ENCODE peak calls at places on chromosomes 1 and 21, in four cellular contexts. I, Q, W and G are unnamed samples.

GRCh38 chr1:233599542-233600073 is 14.3 kb upstream of the KCNK1 start:
- DNase-seq in I (no peak), W (no peak), Q (no peak), G (no peak)

GRCh38 chr1:23797478-23798448 is 2.8 kb downstream of the GALE start:
- DNase-seq in Q (no peak), I (no peak), W (no peak), G (no peak)

GRCh38 chr1:6631058-6631457 is 6.4 kb downstream of the THAP3 start:
- DNase-seq in W (no peak), I (no peak), Q (no peak), G (no peak)

GRCh38 chr1:84090447-84091244 is 53.4 kb upstream of the PRKACB start:
- DNase-seq in W (no peak), I (no peak), Q (no peak), G (no peak)

GRCh38 chr1:67748630-67749029 is 63.6 kb downstream of the GADD45A start:
- DNase-seq in I (no peak), Q (no peak), W (no peak), G (no peak)

GRCh38 chr1:109112652-109113285 is 1.1 kb upstream of the ELAPOR1 start:
- DNase-seq in Q (no peak), W (peak), I (peak), G (peak)

GRCh38 chr1:231039161-231040018 is 664 bp downstream of the FAM89A start:
- DNase-seq in I (peak), W (no peak), Q (no peak), G (no peak)

GRCh38 chr1:210707300-210707699 is 378.6 kb downstream of the HHAT start:
- DNase-seq in Q (no peak), W (no peak), I (no peak), G (no peak)

GRCh38 chr1:192980856-192981255 is 78.3 kb downstream of the UCHL5 start:
- DNase-seq in W (no peak), Q (no peak), I (no peak), G (no peak)

GRCh38 chr21:43287111-43287973 is 118.5 kb downstream of the CRYAA start:
- DNase-seq in I (no peak), Q (no peak), W (no peak), G (no peak)

GRCh38 chr1:212368073-212368484 is 46.6 kb downstream of the PACC1 start:
- DNase-seq in I (peak), Q (no peak), W (peak), G (no peak)

GRCh38 chr1:110541996-110542395 is 23.0 kb upstream of the KCNA10 start:
- DNase-seq in I (no peak), Q (no peak), W (no peak), G (no peak)

GRCh38 chr1:59686574-59686973 is 128.2 kb upstream of the HOOK1 start:
- DNase-seq in W (no peak), I (no peak), Q (no peak), G (no peak)

GRCh38 chr1:47226121-47226977 is 5.7 kb downstream of the TAL1 start:
- DNase-seq in I (no peak), W (no peak), Q (no peak), G (no peak)

GRCh38 chr1:209884249-209884648 is 53.8 kb upstream of the SYT14 start:
- DNase-seq in Q (no peak), W (no peak), I (no peak), G (no peak)

GRCh38 chr1:229075217-229075616 is 195.7 kb upstream of the RAB4A start:
- DNase-seq in Q (no peak), I (no peak), W (no peak), G (no peak)

GRCh38 chr21:41678944-41679343 is 87.9 kb downstream of the RIPK4 start:
- DNase-seq in W (peak), I (no peak), Q (peak), G (no peak)

GRCh38 chr21:44550807-44551206 is 498 bp downstream of the KRTAP10-2 start:
- DNase-seq in W (no peak), Q (peak), I (no peak), G (no peak)

GRCh38 chr1:79899914-79900313 is 893.4 kb upstream of the ADGRL4 start:
- DNase-seq in Q (no peak), W (no peak), I (no peak), G (no peak)

GRCh38 chr1:74425669-74426068 is 86.7 kb downstream of the LRRC53 start:
- DNase-seq in I (no peak), Q (no peak), W (no peak), G (no peak)

GRCh38 chr1:157292302-157292701 is 154.1 kb upstream of the ETV3 start:
- DNase-seq in Q (no peak), I (no peak), W (no peak), G (no peak)

GRCh38 chr1:54275349-54275748 is 75.4 kb downstream of the MRPL37 start:
- DNase-seq in I (no peak), W (no peak), Q (no peak), G (no peak)

GRCh38 chr21:23861908-23862504 is 1745.3 kb downstream of the MRPL39 start:
- DNase-seq in I (no peak), Q (no peak), W (no peak), G (no peak)

GRCh38 chr1:54885863-54886723 is 902 bp downstream of the DHCR24 start:
- DNase-seq in Q (no peak), I (no peak), W (peak), G (no peak)

GRCh38 chr21:43825610-43825935 is 36.2 kb downstream of the RRP1 start:
- DNase-seq in W (no peak), Q (no peak), I (no peak), G (no peak)

GRCh38 chr1:156458181-156458503 is 42.4 kb downstream of the MEF2D start:
- DNase-seq in Q (no peak), W (no peak), I (no peak), G (no peak)

GRCh38 chr1:205662135-205662725 is 18.1 kb downstream of the SLC45A3 start:
- DNase-seq in W (no peak), Q (no peak), I (no peak), G (no peak)

GRCh38 chr1:153852170-153852569 is 70.6 kb downstream of the GATAD2B start:
- DNase-seq in I (no peak), W (no peak), Q (no peak), G (no peak)